ENCODE peak calls at places on chromosomes 2 and 18, in four cellular contexts. V is esophagus muscularis mucosa, H is coronary artery, X is heart left ventricle. K is an unnamed sample.

GRCh38 chr2:58667137-58667774 is 426.1 kb upstream of the FANCL start:
- DNase-seq in V (no peak), H (no peak), X (no peak), K (no peak)

GRCh38 chr2:95115418-95115817 is 6.2 kb downstream of the MRPS5 start:
- DNase-seq in V (no peak), H (no peak), X (peak), K (peak)

GRCh38 chr2:118312963-118313756 is 224.9 kb downstream of the INSIG2 start:
- DNase-seq in V (peak), H (no peak), X (no peak), K (no peak)

GRCh38 chr2:46950314-46950713 is 34.7 kb upstream of the MCFD2 start:
- DNase-seq in V (no peak), H (no peak), X (no peak), K (no peak)

GRCh38 chr18:72868666-72869661 is 1.2 kb upstream of the NETO1 start:
- DNase-seq in V (peak), H (no peak), X (no peak), K (no peak)

GRCh38 chr2:26901326-26902183 is 53.6 kb downstream of the DPYSL5 start:
- DNase-seq in V (peak), H (no peak), X (no peak), K (no peak)

GRCh38 chr18:38923136-38923535 is 1357.5 kb upstream of the CELF4 start:
- DNase-seq in V (no peak), H (no peak), X (no peak), K (no peak)

GRCh38 chr2:8574196-8575010 is 107.5 kb upstream of the ID2 start:
- DNase-seq in V (no peak), H (peak), X (no peak), K (no peak)

GRCh38 chr2:120432293-120432975 is 86.5 kb downstream of the INHBB start:
- DNase-seq in V (no peak), H (peak), X (no peak), K (no peak)

GRCh38 chr2:113965644-113966043 is 75.8 kb downstream of the ACTR3 start:
- DNase-seq in V (no peak), H (no peak), X (no peak), K (no peak)

GRCh38 chr2:80238692-80239469 is 65.7 kb downstream of the LRRTM1 start:
- DNase-seq in V (no peak), H (no peak), X (peak), K (no peak)

GRCh38 chr18:50297621-50298442 is 10.3 kb upstream of the CXXC1 start:
- DNase-seq in V (no peak), H (no peak), X (peak), K (peak)

GRCh38 chr2:240130393-240131195 is 5.5 kb downstream of the COPS9 start:
- DNase-seq in V (no peak), H (no peak), X (no peak), K (no peak)

GRCh38 chr2:89842180-89842908 is 1150.9 kb downstream of the RPIA start:
- DNase-seq in V (peak), H (no peak), X (no peak), K (peak)

GRCh38 chr2:230877737-230878598 is 13.2 kb downstream of the ITM2C start:
- DNase-seq in V (no peak), H (peak), X (no peak), K (peak)

GRCh38 chr2:226828164-226828563 is 7.7 kb upstream of the RHBDD1 start:
- DNase-seq in V (no peak), H (no peak), X (no peak), K (no peak)

GRCh38 chr18:9950289-9951016 is 36.6 kb downstream of the VAPA start:
- DNase-seq in V (no peak), H (no peak), X (no peak), K (no peak)

GRCh38 chr2:144946263-144946662 is 426.3 kb upstream of the ZEB2 start:
- DNase-seq in V (no peak), H (no peak), X (no peak), K (no peak)

GRCh38 chr2:8543412-8544167 is 138.3 kb upstream of the ID2 start:
- DNase-seq in V (no peak), H (peak), X (peak), K (peak)

GRCh38 chr2:109528811-109529501 is 84.8 kb downstream of the SEPTIN10 start:
- DNase-seq in V (no peak), H (peak), X (no peak), K (no peak)

GRCh38 chr18:45817533-45817932 is 7.9 kb upstream of the SIGLEC15 start:
- DNase-seq in V (no peak), H (no peak), X (no peak), K (no peak)

GRCh38 chr18:67875057-67875456 is 358.5 kb upstream of the DSEL start:
- DNase-seq in V (no peak), H (no peak), X (no peak), K (no peak)

GRCh38 chr2:233706720-233707119 is 6.0 kb upstream of the UGT1A5 start:
- DNase-seq in V (no peak), H (no peak), X (no peak), K (no peak)

GRCh38 chr18:23136326-23137092 is 1.2 kb downstream of the CABLES1 start:
- DNase-seq in V (no peak), H (peak), X (peak), K (peak)

GRCh38 chr2:120735750-120736170 is at the start of gene GLI2:
- DNase-seq in V (peak), H (peak), X (peak), K (no peak)

GRCh38 chr2:165876712-165877111 is 76.9 kb downstream of the TTC21B start:
- DNase-seq in V (no peak), H (no peak), X (no peak), K (no peak)

GRCh38 chr2:165877565-165878550 is 75.7 kb downstream of the TTC21B start:
- DNase-seq in V (no peak), H (no peak), X (no peak), K (no peak)

GRCh38 chr2:165872101-165872791 is 78.2 kb upstream of the GALNT3 start:
- DNase-seq in V (no peak), H (no peak), X (no peak), K (no peak)

GRCh38 chr2:165876269-165876668 is 77.3 kb downstream of the TTC21B start:
- DNase-seq in V (no peak), H (no peak), X (no peak), K (no peak)

GRCh38 chr2:165874445-165875039 is 79.0 kb downstream of the TTC21B start:
- DNase-seq in V (no peak), H (no peak), X (no peak), K (no peak)
- TF ChIP-seq CTCF in V (peak), H (no peak), X (peak), K (peak)

GRCh38 chr18:32724071-32724696 is 48.6 kb downstream of the KLHL14 start:
- DNase-seq in V (no peak), H (no peak), X (no peak), K (no peak)
- TF ChIP-seq CTCF in V (no peak), H (no peak), X (no peak), K (no peak)

DNA sequence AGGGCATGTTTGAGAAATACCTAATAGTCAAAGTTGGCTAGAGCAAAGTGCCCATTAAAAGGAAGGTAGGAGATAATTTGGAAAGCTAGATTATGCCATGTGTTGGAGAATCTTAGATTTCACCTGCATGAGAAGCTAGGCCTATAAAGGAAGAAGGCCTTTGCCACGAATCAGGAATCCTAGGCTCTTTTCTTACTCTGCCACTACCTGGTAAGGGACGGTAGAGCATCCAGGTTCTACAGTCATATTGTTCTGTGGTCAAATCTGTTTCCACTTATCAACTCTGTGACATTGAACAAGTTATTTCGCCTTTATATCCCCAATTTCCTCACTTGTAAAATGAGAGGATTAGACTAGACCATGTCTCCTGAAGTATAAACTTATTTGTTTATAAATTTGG is 3.6 kb upstream of the KCNJ3 start:
- DNase-seq in V (no peak), H (no peak), X (no peak), K (no peak)
- TF ChIP-seq CTCF in V (no peak), H (no peak), X (no peak), K (no peak)

GRCh38 chr2:84874381-84875212 is 6.3 kb downstream of the TRABD2A start:
- DNase-seq in V (no peak), H (peak), X (no peak), K (no peak)

GRCh38 chr2:84866121-84866520 is 14.8 kb downstream of the TRABD2A start:
- DNase-seq in V (no peak), H (no peak), X (no peak), K (no peak)

GRCh38 chr2:84873350-84873749 is 7.5 kb downstream of the TRABD2A start:
- DNase-seq in V (no peak), H (no peak), X (no peak), K (no peak)

GRCh38 chr2:84875213-84875560 is 5.7 kb downstream of the TRABD2A start:
- DNase-seq in V (no peak), H (peak), X (no peak), K (no peak)

DNA sequence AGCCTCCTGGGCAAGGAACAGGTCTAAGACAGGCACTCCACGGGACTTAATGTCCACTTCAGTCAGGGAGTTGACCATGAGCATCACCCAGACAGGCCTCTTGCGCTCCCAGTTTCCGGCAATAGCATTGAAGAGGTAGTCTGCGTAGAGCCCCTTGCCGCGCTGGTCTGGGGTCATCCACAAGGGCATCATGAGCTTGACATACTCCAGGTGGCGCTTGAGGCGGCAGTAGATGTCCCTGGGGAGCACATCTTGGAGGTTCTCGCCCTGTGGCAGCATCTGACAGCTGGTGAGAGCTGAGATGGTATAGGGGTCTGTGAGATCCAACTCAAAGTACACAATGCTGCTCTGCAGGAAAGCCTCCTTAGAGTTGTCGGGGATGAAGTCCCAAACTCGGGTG is 10.6 kb downstream of the TRABD2A start:
- DNase-seq in V (no peak), H (peak), X (no peak), K (no peak)
- TF ChIP-seq CTCF in V (no peak), H (no peak), X (no peak), K (no peak)

GRCh38 chr2:164438490-164439205 is 182.6 kb downstream of the GRB14 start:
- DNase-seq in V (no peak), H (no peak), X (no peak), K (no peak)
- TF ChIP-seq CTCF in V (no peak), H (no peak), X (no peak), K (no peak)

DNA sequence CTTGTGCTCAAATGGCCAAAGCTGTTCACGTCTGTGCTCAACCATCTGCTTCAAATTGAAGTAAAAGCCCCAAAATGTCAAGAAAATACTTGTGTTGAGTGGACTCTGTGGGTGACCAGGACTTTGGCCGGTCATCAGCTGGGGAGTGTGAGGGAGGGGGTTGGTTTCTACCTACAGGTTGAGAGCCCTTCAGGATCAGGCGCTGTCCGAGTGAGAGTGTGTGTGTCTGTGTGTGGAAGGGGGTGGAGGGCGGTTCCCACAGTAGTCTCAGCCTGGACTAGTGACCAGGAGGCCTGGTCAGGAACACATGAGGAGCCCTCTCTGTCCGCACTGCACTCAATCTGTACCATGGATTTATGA is 34.2 kb downstream of the ATOH8 start:
- DNase-seq in V (no peak), H (no peak), X (no peak), K (no peak)
- TF ChIP-seq CTCF in V (no peak), H (no peak), X (no peak), K (no peak)

GRCh38 chr18:48006415-48007175 is 76.1 kb upstream of the SMAD2 start:
- DNase-seq in V (no peak), H (peak), X (no peak), K (no peak)
- TF ChIP-seq CTCF in V (no peak), H (no peak), X (no peak), K (no peak)

GRCh38 chr2:191839918-191840804 is 6.7 kb downstream of the CAVIN2 start:
- DNase-seq in V (no peak), H (no peak), X (no peak), K (no peak)
- TF ChIP-seq CTCF in V (no peak), H (no peak), X (no peak), K (no peak)

DNA sequence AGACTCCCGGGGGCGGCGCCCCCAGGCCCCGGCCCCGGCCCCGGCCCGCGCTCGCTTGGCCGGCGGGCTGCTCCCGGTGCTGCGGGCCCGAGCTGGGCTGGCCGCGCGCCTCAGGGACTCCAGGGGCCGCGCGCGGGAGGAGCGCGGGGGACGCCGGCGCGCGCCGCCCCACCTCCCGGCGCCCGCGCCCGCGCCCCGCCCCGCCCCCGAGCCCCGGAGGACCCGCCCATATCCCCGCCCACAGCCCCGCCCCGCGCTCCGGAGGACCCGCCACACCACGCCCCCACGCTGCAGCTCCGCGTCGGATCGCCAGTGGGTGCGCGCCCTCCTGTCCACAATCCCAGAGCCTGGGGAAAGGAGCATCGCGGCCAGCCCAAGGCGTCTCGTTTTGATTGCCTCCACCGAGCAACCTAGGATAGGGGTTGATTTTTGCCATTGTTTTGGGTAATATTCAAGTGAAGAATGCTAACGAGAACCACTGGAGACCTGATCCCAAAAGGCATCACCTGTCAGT is at the start of gene PARD6G:
- DNase-seq in V (no peak), H (peak), X (peak), K (no peak)
- TF ChIP-seq CTCF in V (peak), H (no peak), X (no peak), K (no peak)